ENCODE peak calls at places on chromosomes 3 and 15, in five cellular contexts. B is lower lobe of right lung, S is upper lobe of right lung, F is SJSA1, M is left ventricle myocardium inferior. V is an unnamed sample.

GRCh38 chr3:77917225-77917624 is 877.3 kb downstream of the ROBO2 start:
- DNase-seq in B (no peak), S (no peak), F (no peak), M (no peak), V (no peak)

GRCh38 chr15:68833734-68834334 is 13.1 kb upstream of the ANP32A start:
- DNase-seq in B (no peak), S (no peak), F (no peak), M (no peak), V (no peak)

GRCh38 chr3:124886168-124887051 is 755 bp downstream of the ITGB5 start:
- DNase-seq in B (peak), S (peak), F (peak), M (peak), V (no peak)

GRCh38 chr3:113559011-113559410 is 26.7 kb downstream of the SIDT1 start:
- DNase-seq in B (no peak), S (no peak), F (no peak), M (no peak), V (no peak)

GRCh38 chr3:32569540-32570425 is 875 bp downstream of the DYNC1LI1 start:
- DNase-seq in B (peak), S (peak), F (peak), M (peak), V (peak)

GRCh38 chr3:194296832-194297666 is 54.1 kb downstream of the CPN2 start:
- DNase-seq in B (peak), S (peak), F (no peak), M (no peak), V (no peak)

GRCh38 chr3:64621726-64622400 is 65.9 kb downstream of the ADAMTS9 start:
- DNase-seq in B (no peak), S (no peak), F (peak), M (no peak), V (no peak)

GRCh38 chr3:105354429-105354828 is 12.3 kb upstream of the ALCAM start:
- DNase-seq in B (no peak), S (no peak), F (no peak), M (no peak), V (no peak)

GRCh38 chr15:52678036-52678467 is 1.1 kb downstream of the ATOSA start:
- DNase-seq in B (peak), S (peak), F (peak), M (peak), V (no peak)

GRCh38 chr15:60916032-60916673 is 312.9 kb downstream of the RORA start:
- DNase-seq in B (no peak), S (no peak), F (no peak), M (no peak), V (no peak)

GRCh38 chr3:49638445-49638844 is 35.7 kb upstream of the APEH start:
- DNase-seq in B (no peak), S (no peak), F (peak), M (no peak), V (peak)

GRCh38 chr3:100662113-100662823 is 47.0 kb upstream of the TFG start:
- DNase-seq in B (no peak), S (no peak), F (no peak), M (no peak), V (no peak)

GRCh38 chr3:191688756-191689433 is 227.9 kb downstream of the PYDC2 start:
- DNase-seq in B (no peak), S (no peak), F (no peak), M (no peak), V (no peak)

GRCh38 chr15:58260911-58261267 is 122.7 kb downstream of the AQP9 start:
- DNase-seq in B (no peak), S (no peak), F (no peak), M (peak), V (peak)

GRCh38 chr3:65532164-65532563 is 506.6 kb downstream of the MAGI1 start:
- DNase-seq in B (no peak), S (no peak), F (no peak), M (no peak), V (no peak)

GRCh38 chr15:65512807-65513416 is 4.6 kb downstream of the DPP8 start:
- DNase-seq in B (no peak), S (no peak), F (no peak), M (peak), V (no peak)

GRCh38 chr3:110419096-110419495 is 652.5 kb upstream of the NECTIN3 start:
- DNase-seq in B (no peak), S (no peak), F (peak), M (no peak), V (no peak)

GRCh38 chr3:178059124-178059523 is 477.1 kb upstream of the KCNMB2 start:
- DNase-seq in B (no peak), S (no peak), F (no peak), M (no peak), V (no peak)

GRCh38 chr3:54755746-54756145 is 172.1 kb downstream of the LRTM1 start:
- DNase-seq in B (no peak), S (no peak), F (no peak), M (no peak), V (no peak)

GRCh38 chr3:33717616-33717865 is 513 bp downstream of the CLASP2 start:
- DNase-seq in B (peak), S (no peak), F (no peak), M (peak), V (no peak)

GRCh38 chr3:38229036-38229435 is 36.6 kb upstream of the SLC22A13 start:
- DNase-seq in B (no peak), S (no peak), F (no peak), M (no peak), V (no peak)

GRCh38 chr3:173221010-173221409 is 80.0 kb upstream of the SPATA16 start:
- DNase-seq in B (no peak), S (no peak), F (peak), M (no peak), V (no peak)

GRCh38 chr3:126117212-126117611 is 33.3 kb upstream of the SLC41A3 start:
- DNase-seq in B (no peak), S (no peak), F (no peak), M (no peak), V (no peak)

GRCh38 chr3:44228894-44229293 is 12.8 kb upstream of the TOPAZ1 start:
- DNase-seq in B (no peak), S (no peak), F (no peak), M (no peak), V (no peak)

GRCh38 chr15:92377083-92377789 is 16.4 kb upstream of the ST8SIA2 start:
- DNase-seq in B (no peak), S (no peak), F (no peak), M (peak), V (peak)

GRCh38 chr3:179898024-179898423 is 138.7 kb downstream of the PEX5L start:
- DNase-seq in B (no peak), S (no peak), F (no peak), M (no peak), V (peak)

GRCh38 chr15:50238263-50238662 is 27.3 kb downstream of the HDC start:
- DNase-seq in B (no peak), S (no peak), F (no peak), M (no peak), V (no peak)

GRCh38 chr15:83947156-83947555 is 288.4 kb upstream of the GOLGA6L4 start:
- DNase-seq in B (no peak), S (no peak), F (no peak), M (no peak), V (no peak)

GRCh38 chr15:54803987-54804386 is 392.8 kb downstream of the RSL24D1 start:
- DNase-seq in B (no peak), S (no peak), F (no peak), M (no peak), V (no peak)

GRCh38 chr3:30626443-30627181 is 20.2 kb downstream of the TGFBR2 start:
- DNase-seq in B (no peak), S (no peak), F (no peak), M (no peak), V (no peak)

GRCh38 chr15:73601449-73602425 is 31.5 kb downstream of the NPTN start:
- DNase-seq in B (no peak), S (no peak), F (peak), M (peak), V (no peak)

GRCh38 chr3:38372214-38372601 is 25.6 kb downstream of the XYLB start:
- DNase-seq in B (no peak), S (no peak), F (no peak), M (no peak), V (no peak)

GRCh38 chr3:50138266-50139230 is 16.6 kb upstream of the SEMA3F start:
- DNase-seq in B (no peak), S (no peak), F (no peak), M (no peak), V (no peak)

DNA sequence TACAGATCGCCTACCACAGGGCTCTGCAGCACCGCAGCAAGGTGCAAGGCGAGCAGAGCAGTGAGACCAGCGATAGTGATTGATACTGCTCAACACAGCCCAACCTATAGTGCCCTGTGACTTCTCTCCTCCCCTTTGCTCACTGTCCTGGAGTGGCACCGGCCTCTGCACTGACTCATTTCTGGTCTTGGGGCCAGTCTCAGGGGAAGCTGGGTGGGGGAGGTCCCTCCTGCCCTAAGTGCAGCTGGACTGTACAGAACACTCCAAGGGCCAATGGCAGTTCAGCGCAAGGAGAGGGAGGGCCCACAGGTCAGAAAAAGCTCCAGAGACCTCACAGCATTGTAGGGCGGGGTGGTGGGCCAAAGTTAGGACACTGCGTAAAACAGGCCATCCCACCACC is 2.5 kb upstream of the OGG1 start:
- DNase-seq in B (no peak), S (no peak), F (no peak), M (no peak), V (no peak)
- H3K27ac ChIP-seq in B (no peak), S (no peak), F (no peak), M (no peak), V (no peak)

GRCh38 chr3:189303584-189303983 is 131.8 kb downstream of the TPRG1 start:
- DNase-seq in B (no peak), S (no peak), F (no peak), M (no peak), V (no peak)

GRCh38 chr3:189301479-189301878 is 129.7 kb downstream of the TPRG1 start:
- DNase-seq in B (no peak), S (no peak), F (no peak), M (no peak), V (no peak)

GRCh38 chr3:189297957-189298356 is 126.2 kb downstream of the TPRG1 start:
- DNase-seq in B (no peak), S (no peak), F (no peak), M (no peak), V (no peak)

GRCh38 chr3:189298469-189299375 is 127.0 kb downstream of the TPRG1 start:
- DNase-seq in B (no peak), S (no peak), F (no peak), M (no peak), V (no peak)

GRCh38 chr3:189300345-189300744 is 128.6 kb downstream of the TPRG1 start:
- DNase-seq in B (no peak), S (no peak), F (no peak), M (no peak), V (no peak)
- H3K27ac ChIP-seq in B (no peak), S (no peak), F (no peak), M (no peak), V (no peak)

GRCh38 chr3:8504611-8504973 is 3.0 kb downstream of the LMCD1 start:
- DNase-seq in B (no peak), S (no peak), F (no peak), M (no peak), V (no peak)
- H3K27ac ChIP-seq in B (peak), S (peak), F (no peak), M (peak), V (no peak)

DNA sequence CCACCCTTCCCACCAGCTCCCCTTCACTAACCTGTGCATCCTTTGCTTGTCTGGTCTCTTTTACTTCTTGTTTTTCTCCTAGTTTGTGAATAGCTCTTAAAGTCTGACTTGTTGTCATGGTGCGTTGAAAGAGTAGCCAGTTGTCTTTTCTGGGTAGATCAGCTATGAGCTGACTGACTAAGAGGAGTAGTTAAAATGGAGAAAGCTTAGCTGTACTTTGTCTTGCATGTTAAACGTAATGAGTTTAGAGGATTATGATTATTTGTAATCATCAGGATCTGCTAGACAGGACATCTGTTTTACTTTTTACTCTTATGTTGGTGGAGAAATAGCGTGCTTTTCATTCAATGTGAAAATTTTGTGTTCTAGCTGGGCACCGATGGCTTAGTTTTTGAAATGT is 35.9 kb downstream of the ATP2C1 start:
- DNase-seq in B (no peak), S (no peak), F (no peak), M (no peak), V (no peak)
- H3K27ac ChIP-seq in B (no peak), S (no peak), F (peak), M (no peak), V (no peak)

GRCh38 chr3:14392803-14393319 is 9.5 kb upstream of the SLC6A6 start:
- DNase-seq in B (no peak), S (no peak), F (no peak), M (no peak), V (no peak)
- H3K27ac ChIP-seq in B (no peak), S (no peak), F (peak), M (no peak), V (no peak)

GRCh38 chr3:56977561-56977889 is 82.9 kb upstream of the SPATA12 start:
- DNase-seq in B (no peak), S (no peak), F (no peak), M (no peak), V (no peak)

GRCh38 chr3:56980283-56980682 is 80.2 kb upstream of the SPATA12 start:
- DNase-seq in B (no peak), S (no peak), F (no peak), M (no peak), V (no peak)

GRCh38 chr3:56975562-56975961 is 84.9 kb upstream of the SPATA12 start:
- DNase-seq in B (no peak), S (no peak), F (no peak), M (no peak), V (no peak)

GRCh38 chr3:56974242-56974945 is 86.1 kb upstream of the SPATA12 start:
- DNase-seq in B (no peak), S (no peak), F (no peak), M (no peak), V (no peak)

GRCh38 chr3:56976666-56977560 is 83.6 kb upstream of the SPATA12 start:
- DNase-seq in B (no peak), S (no peak), F (no peak), M (no peak), V (no peak)
- H3K27ac ChIP-seq in B (no peak), S (no peak), F (no peak), M (no peak), V (no peak)

GRCh38 chr3:13892304-13892703 is 12.4 kb upstream of the WNT7A start:
- DNase-seq in B (no peak), S (no peak), F (no peak), M (no peak), V (no peak)
- H3K27ac ChIP-seq in B (no peak), S (no peak), F (no peak), M (no peak), V (no peak)

GRCh38 chr3:72278349-72279067 is 493.6 kb upstream of the PROK2 start:
- DNase-seq in B (no peak), S (no peak), F (no peak), M (no peak), V (no peak)
- H3K27ac ChIP-seq in B (no peak), S (no peak), F (no peak), M (no peak), V (no peak)

GRCh38 chr3:169327969-169328368 is 335.5 kb downstream of the MECOM start:
- DNase-seq in B (no peak), S (no peak), F (no peak), M (no peak), V (no peak)

GRCh38 chr3:169323580-169324453 is 339.7 kb downstream of the MECOM start:
- DNase-seq in B (no peak), S (no peak), F (no peak), M (peak), V (no peak)

GRCh38 chr3:169328471-169328870 is 335.0 kb downstream of the MECOM start:
- DNase-seq in B (no peak), S (no peak), F (no peak), M (no peak), V (no peak)

GRCh38 chr3:169325821-169326220 is 337.7 kb downstream of the MECOM start:
- DNase-seq in B (no peak), S (no peak), F (no peak), M (no peak), V (no peak)

GRCh38 chr3:169324454-169324789 is 339.1 kb downstream of the MECOM start:
- DNase-seq in B (no peak), S (no peak), F (no peak), M (no peak), V (no peak)
- H3K27ac ChIP-seq in B (no peak), S (peak), F (no peak), M (peak), V (no peak)